ENCODE peak calls at places on chromosomes 7 and 10, in six cellular contexts. H is AG04449, R is uterus, G is body of pancreas, U is AG10803, M is astrocyte of the spinal cord. B is an unnamed sample.

GRCh38 chr10:117246997-117247667 is 6.2 kb downstream of the SLC18A2 start:
- DNase-seq in R (no peak), G (no peak), U (peak), H (no peak), M (no peak), B (no peak)

GRCh38 chr10:28569506-28570159 is 36.7 kb downstream of the WAC start:
- DNase-seq in M (peak), H (no peak), U (peak), R (no peak), G (no peak), B (no peak)

GRCh38 chr7:51139796-51140195 is 176.8 kb downstream of the COBL start:
- DNase-seq in M (no peak), H (no peak), G (peak), U (no peak), R (no peak), B (no peak)

GRCh38 chr7:104179178-104179577 is 28.6 kb downstream of the ORC5 start:
- DNase-seq in M (peak), G (no peak), R (no peak), H (no peak), U (no peak), B (no peak)

GRCh38 chr10:100728928-100729876 is 16.2 kb upstream of the PAX2 start:
- DNase-seq in H (no peak), R (no peak), G (peak), M (no peak), U (peak), B (no peak)

GRCh38 chr7:40542982-40543741 is 408.4 kb downstream of the SUGCT start:
- DNase-seq in U (peak), G (no peak), R (no peak), H (no peak), M (no peak), B (no peak)

GRCh38 chr7:104790440-104790839 is 223.6 kb upstream of the KMT2E start:
- DNase-seq in G (no peak), M (no peak), R (no peak), H (no peak), U (no peak), B (no peak)

GRCh38 chr7:2632717-2633537 is 1.1 kb downstream of the TTYH3 start:
- DNase-seq in G (peak), R (peak), M (peak), U (peak), H (no peak), B (no peak)

GRCh38 chr10:112490543-112490942 is 43.5 kb downstream of the VTI1A start:
- DNase-seq in R (no peak), U (peak), M (peak), H (no peak), G (no peak), B (no peak)

GRCh38 chr10:119441151-119441821 is 101.2 kb downstream of the RGS10 start:
- DNase-seq in U (peak), G (no peak), H (peak), M (peak), R (peak), B (no peak)

GRCh38 chr10:24872049-24872789 is 80.2 kb downstream of the PRTFDC1 start:
- DNase-seq in U (no peak), M (peak), H (no peak), R (no peak), G (no peak), B (no peak)

GRCh38 chr10:132879408-132880147 is 62.8 kb downstream of the CFAP46 start:
- DNase-seq in G (no peak), U (no peak), R (peak), H (no peak), M (no peak), B (no peak)

GRCh38 chr10:74718208-74718607 is 108.2 kb upstream of the KAT6B start:
- DNase-seq in M (no peak), U (no peak), H (no peak), R (no peak), G (no peak), B (no peak)

GRCh38 chr7:64558781-64559180 is 4.1 kb downstream of the ZNF680 start:
- DNase-seq in G (no peak), H (no peak), M (no peak), R (no peak), U (peak), B (no peak)

GRCh38 chr7:42940985-42941847 is 9.0 kb downstream of the MRPL32 start:
- DNase-seq in G (peak), U (peak), R (peak), H (peak), M (peak), B (peak)

GRCh38 chr10:11874568-11875182 is 51.5 kb downstream of the PROSER2 start:
- DNase-seq in G (peak), R (peak), M (peak), H (no peak), U (no peak), B (no peak)

GRCh38 chr10:46559231-46559671 is 2.8 kb upstream of the GPRIN2 start:
- DNase-seq in H (no peak), G (peak), M (no peak), R (peak), U (no peak), B (no peak)

GRCh38 chr7:155877167-155877566 is 64.9 kb upstream of the SHH start:
- DNase-seq in G (no peak), M (no peak), U (no peak), R (no peak), H (no peak), B (no peak)

GRCh38 chr7:78924581-78924980 is 528.9 kb downstream of the MAGI2 start:
- DNase-seq in H (no peak), R (no peak), U (peak), M (peak), G (no peak), B (no peak)

GRCh38 chr7:152459724-152460251 is 24.0 kb upstream of the KMT2C start:
- DNase-seq in R (no peak), U (no peak), G (peak), M (no peak), H (no peak), B (no peak)

GRCh38 chr10:89476676-89477075 is 58.7 kb downstream of the SLC16A12 start:
- DNase-seq in M (peak), G (no peak), U (no peak), H (no peak), R (no peak), B (no peak)

GRCh38 chr7:33185786-33186185 is 56.4 kb downstream of the BBS9 start:
- DNase-seq in R (no peak), H (no peak), U (peak), M (peak), G (no peak), B (no peak)

GRCh38 chr7:113209449-113210203 is 91.3 kb upstream of the SMIM30 start:
- DNase-seq in H (no peak), U (peak), G (no peak), R (no peak), M (peak), B (no peak)

GRCh38 chr7:4158826-4159225 is 523.3 kb upstream of the FOXK1 start:
- DNase-seq in H (no peak), M (no peak), R (no peak), G (no peak), U (no peak), B (no peak)

GRCh38 chr10:31929260-31929985 is 792 bp upstream of the ARHGAP12 start:
- DNase-seq in U (no peak), G (peak), H (no peak), R (peak), M (peak), B (no peak)

GRCh38 chr10:52115823-52116222 is 198.3 kb upstream of the DKK1 start:
- DNase-seq in U (no peak), R (no peak), H (no peak), M (peak), G (no peak), B (no peak)

GRCh38 chr10:83917519-83918506 is 221.5 kb upstream of the GHITM start:
- DNase-seq in G (no peak), M (no peak), H (no peak), U (no peak), R (no peak), B (peak)

GRCh38 chr7:2523941-2524807 is 4.6 kb downstream of the LFNG start:
- DNase-seq in H (no peak), U (peak), M (peak), R (peak), G (peak), B (no peak)

GRCh38 chr7:156935250-156935649 is 14.3 kb upstream of the NOM1 start:
- DNase-seq in R (no peak), M (no peak), H (no peak), U (peak), G (no peak), B (no peak)

GRCh38 chr10:104735036-104735435 is 93.9 kb downstream of the SORCS3 start:
- DNase-seq in M (no peak), R (no peak), G (no peak), U (no peak), H (no peak), B (no peak)

GRCh38 chr7:122791959-122792545 is 89.3 kb upstream of the RNF148 start:
- DNase-seq in H (no peak), U (no peak), G (no peak), R (no peak), M (no peak), B (no peak)

GRCh38 chr10:3887404-3887803 is 102.4 kb upstream of the KLF6 start:
- DNase-seq in H (no peak), G (peak), R (no peak), U (peak), M (no peak), B (no peak)

GRCh38 chr10:123570898-123571515 is 95.1 kb upstream of the GPR26 start:
- DNase-seq in G (no peak), M (no peak), R (no peak), H (no peak), U (no peak), B (no peak)

GRCh38 chr7:5237286-5237685 is 45.5 kb upstream of the SLC29A4 start:
- DNase-seq in H (no peak), G (no peak), M (no peak), R (peak), U (peak), B (no peak)

GRCh38 chr7:1097120-1097504 is 9.2 kb downstream of the GPER1 start:
- DNase-seq in M (no peak), U (no peak), R (no peak), H (no peak), G (no peak), B (no peak)

GRCh38 chr10:34768261-34768971 is 46.7 kb downstream of the PARD3 start:
- DNase-seq in G (peak), R (no peak), H (no peak), M (peak), U (peak), B (no peak)

GRCh38 chr10:61973923-61974322 is 72.4 kb downstream of the ARID5B start:
- DNase-seq in U (no peak), H (no peak), R (no peak), M (no peak), G (no peak), B (no peak)

GRCh38 chr10:51675088-51675487 is 24.3 kb downstream of the CSTF2T start:
- DNase-seq in R (no peak), H (no peak), G (no peak), U (peak), M (no peak), B (no peak)

GRCh38 chr7:45863715-45864114 is 9.2 kb downstream of the CCDC201 start:
- DNase-seq in H (no peak), M (no peak), U (no peak), R (no peak), G (no peak), B (no peak)
- TF ChIP-seq CTCF in H (peak), M (peak), U (no peak), R (no peak), G (no peak), B (no peak)

GRCh38 chr10:78044699-78045098 is 11.0 kb downstream of the RPS24 start:
- DNase-seq in U (peak), R (no peak), G (no peak), M (peak), H (no peak), B (no peak)

GRCh38 chr10:78046711-78047269 is 13.1 kb downstream of the RPS24 start:
- DNase-seq in U (no peak), G (no peak), H (no peak), M (no peak), R (no peak), B (no peak)

GRCh38 chr10:78044179-78044578 is 10.5 kb downstream of the RPS24 start:
- DNase-seq in M (no peak), G (no peak), R (no peak), U (no peak), H (no peak), B (no peak)

GRCh38 chr10:78045856-78046255 is 12.2 kb downstream of the RPS24 start:
- DNase-seq in U (no peak), G (no peak), H (no peak), R (no peak), M (no peak), B (no peak)

DNA sequence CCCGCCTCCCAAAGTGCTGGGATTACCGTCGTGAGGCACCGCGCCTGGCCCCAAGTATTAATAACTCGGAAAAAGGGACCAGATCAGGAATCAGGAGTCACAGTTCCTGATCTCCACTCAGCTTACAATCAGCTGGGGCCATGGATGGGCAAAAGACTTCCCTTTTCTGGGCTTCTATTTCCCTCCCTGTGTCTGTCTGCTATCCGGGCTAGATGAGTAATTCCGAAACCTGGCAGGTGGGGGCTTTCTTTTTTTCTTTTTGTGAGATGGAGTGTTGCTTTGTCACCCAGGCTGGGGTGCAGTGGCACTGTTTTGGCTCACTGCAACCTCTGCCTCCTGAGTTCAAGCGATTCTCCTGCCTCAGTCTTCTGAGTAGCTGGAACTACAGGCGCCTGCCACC is 11.6 kb downstream of the RPS24 start:
- DNase-seq in U (no peak), M (no peak), H (no peak), R (no peak), G (no peak), B (peak)
- TF ChIP-seq CTCF in U (no peak), M (no peak), H (no peak), R (no peak), G (no peak), B (no peak)

GRCh38 chr7:136294977-136295376 is 317.8 kb upstream of the MTPN start:
- DNase-seq in H (no peak), M (no peak), R (no peak), U (no peak), G (no peak), B (no peak)
- TF ChIP-seq CTCF in H (no peak), M (no peak), R (no peak), U (no peak), G (no peak), B (peak)

GRCh38 chr10:23525406-23525805 is 86.5 kb downstream of the OTUD1 start:
- DNase-seq in U (peak), G (peak), R (no peak), H (no peak), M (peak), B (peak)

GRCh38 chr10:23528419-23528818 is 89.5 kb downstream of the OTUD1 start:
- DNase-seq in G (no peak), H (no peak), U (no peak), R (no peak), M (no peak), B (no peak)

GRCh38 chr10:23533212-23533611 is 94.3 kb downstream of the OTUD1 start:
- DNase-seq in G (no peak), M (no peak), U (no peak), R (no peak), H (no peak), B (no peak)

GRCh38 chr10:23534328-23534727 is 95.5 kb downstream of the OTUD1 start:
- DNase-seq in U (no peak), R (no peak), G (no peak), M (no peak), H (no peak), B (no peak)

GRCh38 chr10:23530079-23530478 is 91.2 kb downstream of the OTUD1 start:
- DNase-seq in R (no peak), M (peak), H (no peak), U (peak), G (no peak), B (no peak)
- TF ChIP-seq CTCF in R (no peak), M (peak), H (peak), U (peak), G (peak), B (no peak)

GRCh38 chr7:108224387-108224786 is 94.2 kb upstream of the LAMB4 start:
- DNase-seq in H (no peak), G (no peak), U (no peak), R (no peak), M (no peak), B (no peak)

GRCh38 chr7:108226723-108227359 is 96.7 kb upstream of the LAMB4 start:
- DNase-seq in R (no peak), G (no peak), U (peak), M (no peak), H (no peak), B (no peak)

GRCh38 chr7:108227360-108227749 is 97.2 kb upstream of the LAMB4 start:
- DNase-seq in M (no peak), H (no peak), U (peak), G (no peak), R (no peak), B (no peak)

GRCh38 chr7:108225531-108226181 is 95.5 kb upstream of the LAMB4 start:
- DNase-seq in U (no peak), M (no peak), H (no peak), R (no peak), G (no peak), B (no peak)

DNA sequence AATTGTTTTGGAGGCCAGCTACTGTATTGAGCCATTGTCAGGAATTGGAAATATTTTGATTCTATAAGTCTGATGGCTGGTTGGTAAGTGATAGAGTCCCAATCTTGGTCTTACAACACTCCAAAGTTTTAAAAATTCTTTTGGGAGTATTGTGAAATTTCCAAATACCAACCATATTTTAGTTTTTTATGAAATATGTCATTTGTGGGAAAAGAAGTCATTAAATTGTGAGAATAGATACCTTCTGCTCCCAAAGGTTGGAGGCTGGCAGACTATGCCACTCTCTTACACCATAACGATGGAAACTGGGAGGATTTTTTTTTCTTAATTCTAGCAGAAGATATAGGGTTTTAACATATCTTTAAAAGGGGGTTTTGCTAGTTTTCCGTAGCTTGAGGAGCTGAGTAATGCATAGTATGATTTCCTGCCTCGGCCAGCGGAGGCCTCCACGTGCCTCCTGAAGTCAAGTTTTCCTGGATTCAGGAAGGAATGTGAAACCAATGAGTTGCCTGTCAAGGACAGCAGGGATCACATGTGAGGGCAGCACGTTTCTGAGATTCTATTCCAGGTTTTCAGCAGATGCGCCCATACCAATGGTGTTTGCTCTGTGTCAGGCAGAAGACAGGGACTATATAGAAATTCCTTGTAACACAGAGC is 92.2 kb upstream of the LAMB4 start:
- DNase-seq in G (no peak), R (no peak), M (no peak), H (peak), U (peak), B (no peak)
- TF ChIP-seq CTCF in G (no peak), R (no peak), M (no peak), H (no peak), U (peak), B (no peak)

DNA sequence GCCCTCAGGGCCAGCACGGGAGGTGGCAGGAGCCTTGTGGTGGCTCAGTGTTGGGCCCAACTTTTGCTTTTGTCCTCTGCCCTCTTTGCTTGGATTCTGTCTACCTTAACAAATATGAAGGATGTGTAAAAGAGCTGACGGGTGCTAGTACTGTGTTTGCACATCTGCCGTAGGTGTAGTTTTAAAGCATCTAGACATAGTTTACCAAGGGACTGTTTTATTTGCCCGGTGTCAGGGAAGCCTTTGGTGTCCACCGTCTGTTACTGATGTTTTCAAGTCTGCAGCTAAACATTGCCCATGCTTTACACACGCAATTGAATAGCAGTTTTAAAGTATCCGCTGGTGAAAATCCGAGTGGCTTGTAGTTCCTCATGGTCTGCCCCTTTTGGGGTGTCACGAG is 87.8 kb downstream of the DYNC2I1 start:
- DNase-seq in R (no peak), G (no peak), M (no peak), U (no peak), H (no peak), B (no peak)
- TF ChIP-seq CTCF in R (no peak), G (no peak), M (no peak), U (no peak), H (no peak), B (no peak)

GRCh38 chr7:77903597-77903996 is 105.0 kb downstream of the PHTF2 start:
- DNase-seq in H (no peak), U (peak), R (no peak), G (no peak), M (no peak), B (peak)
- TF ChIP-seq CTCF in H (peak), U (peak), R (no peak), G (no peak), M (no peak), B (peak)